ENCODE peak calls at places on chromosomes 7 and 10, in four cellular contexts. G is SK-N-SH, U is K562, Z is HepG2. P is an unnamed sample.

GRCh38 chr10:6491841-6492609 is 88.1 kb downstream of the PRKCQ start:
- DNase-seq in G (no peak), U (no peak), Z (no peak), P (no peak)

GRCh38 chr10:114404171-114405010 is at the start of gene AFAP1L2:
- DNase-seq in G (peak), U (peak), Z (no peak), P (no peak)

GRCh38 chr7:29116801-29117200 is 29.5 kb downstream of the CPVL start:
- DNase-seq in G (no peak), U (no peak), Z (no peak), P (no peak)

GRCh38 chr7:100022621-100023020 is 7.2 kb downstream of the ZKSCAN1 start:
- DNase-seq in G (no peak), U (no peak), Z (peak), P (no peak)

GRCh38 chr7:4042402-4042801 is 639.7 kb upstream of the FOXK1 start:
- DNase-seq in G (peak), U (no peak), Z (no peak), P (no peak)

GRCh38 chr10:126110434-126110833 is 214.1 kb downstream of the FANK1 start:
- DNase-seq in G (no peak), U (no peak), Z (no peak), P (no peak)

GRCh38 chr7:158121441-158122045 is 466.1 kb downstream of the PTPRN2 start:
- DNase-seq in G (no peak), U (no peak), Z (no peak), P (no peak)

GRCh38 chr10:36542493-36542892 is 582.9 kb upstream of the ANKRD30A start:
- DNase-seq in G (peak), U (no peak), Z (no peak), P (no peak)

GRCh38 chr7:83201355-83201754 is 38.7 kb upstream of the PCLO start:
- DNase-seq in G (no peak), U (no peak), Z (no peak), P (no peak)

GRCh38 chr7:38545977-38546376 is 85.2 kb downstream of the AMPH start:
- DNase-seq in G (no peak), U (no peak), Z (no peak), P (no peak)

GRCh38 chr7:725223-726005 is 1.1 kb upstream of the DNAAF5 start:
- DNase-seq in G (no peak), U (peak), Z (no peak), P (no peak)

GRCh38 chr7:15684834-15685233 is 1.6 kb downstream of the MEOX2 start:
- DNase-seq in G (no peak), U (no peak), Z (no peak), P (no peak)

GRCh38 chr10:62492012-62492869 is 118.1 kb downstream of the ZNF365 start:
- DNase-seq in G (no peak), U (no peak), Z (peak), P (peak)

GRCh38 chr10:102758226-102758932 is 14.6 kb downstream of the WBP1L start:
- DNase-seq in G (no peak), U (no peak), Z (no peak), P (no peak)

GRCh38 chr7:36567699-36568436 is 156.4 kb downstream of the AOAH start:
- DNase-seq in G (no peak), U (no peak), Z (no peak), P (no peak)

GRCh38 chr7:19519443-19519977 is 189.3 kb downstream of the POLR1F start:
- DNase-seq in G (no peak), U (no peak), Z (no peak), P (no peak)

GRCh38 chr10:57917019-57917418 is 350.7 kb downstream of the IPMK start:
- DNase-seq in G (peak), U (no peak), Z (no peak), P (no peak)

GRCh38 chr7:28854750-28855074 is 103.4 kb downstream of the TRIL start:
- DNase-seq in G (no peak), U (no peak), Z (no peak), P (no peak)

GRCh38 chr7:5255832-5256231 is 26.9 kb upstream of the SLC29A4 start:
- DNase-seq in G (no peak), U (no peak), Z (no peak), P (no peak)

GRCh38 chr10:12401466-12401865 is 52.1 kb downstream of the CAMK1D start:
- DNase-seq in G (no peak), U (no peak), Z (no peak), P (no peak)
- TF ChIP-seq ELF1 in G (no peak), U (no peak), Z (no peak), P (no peak)

GRCh38 chr7:121382479-121382878 is 13.6 kb downstream of the FAM3C start:
- DNase-seq in G (no peak), U (no peak), Z (no peak), P (no peak)
- TF ChIP-seq ELF1 in G (no peak), U (no peak), Z (no peak), P (no peak)

DNA sequence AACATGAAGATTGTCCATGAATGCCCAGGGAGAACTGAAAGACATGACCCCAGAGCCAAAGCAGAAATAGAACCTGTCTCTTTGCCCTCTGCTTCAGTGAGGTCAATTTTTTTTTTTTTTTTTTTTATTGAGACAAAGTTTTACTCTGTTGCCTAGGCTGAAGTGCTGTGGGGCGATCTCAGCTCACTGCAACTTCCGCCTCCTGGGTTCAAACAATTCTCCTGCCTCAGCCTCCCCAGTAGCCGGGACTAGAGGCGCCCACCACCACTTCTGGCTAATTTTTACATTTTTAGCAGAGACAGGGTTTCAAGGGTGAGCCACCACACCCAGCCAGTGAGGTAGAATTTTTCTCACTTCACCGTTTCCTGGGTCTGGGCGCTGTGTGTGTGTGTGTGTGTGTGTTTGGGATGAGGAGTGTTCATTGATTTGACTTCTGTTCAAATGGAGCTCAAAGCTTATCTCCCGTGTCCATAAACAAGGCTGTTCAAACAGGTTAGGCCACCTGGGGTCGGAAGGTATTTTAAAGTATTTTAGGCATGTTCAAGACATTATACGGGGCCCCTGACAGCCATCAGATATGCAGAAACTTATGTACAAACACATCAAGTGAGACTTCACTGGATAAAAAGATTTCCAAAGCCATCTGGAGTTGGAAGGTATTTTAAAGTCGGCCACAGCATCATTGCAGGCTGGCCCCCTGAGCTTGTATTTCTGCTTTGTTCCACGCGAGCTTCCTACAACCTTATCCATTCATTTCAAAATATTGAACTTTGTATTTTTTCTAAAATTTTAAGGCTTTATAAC is 93.8 kb downstream of the MAP3K8 start:
- DNase-seq in G (no peak), U (no peak), Z (peak), P (no peak)
- TF ChIP-seq ELF1 in G (no peak), U (no peak), Z (peak), P (no peak)

GRCh38 chr10:132684164-132684891 is 101.6 kb downstream of the NKX6-2 start:
- DNase-seq in G (no peak), U (no peak), Z (no peak), P (no peak)
- TF ChIP-seq ELF1 in G (no peak), U (no peak), Z (no peak), P (no peak)

DNA sequence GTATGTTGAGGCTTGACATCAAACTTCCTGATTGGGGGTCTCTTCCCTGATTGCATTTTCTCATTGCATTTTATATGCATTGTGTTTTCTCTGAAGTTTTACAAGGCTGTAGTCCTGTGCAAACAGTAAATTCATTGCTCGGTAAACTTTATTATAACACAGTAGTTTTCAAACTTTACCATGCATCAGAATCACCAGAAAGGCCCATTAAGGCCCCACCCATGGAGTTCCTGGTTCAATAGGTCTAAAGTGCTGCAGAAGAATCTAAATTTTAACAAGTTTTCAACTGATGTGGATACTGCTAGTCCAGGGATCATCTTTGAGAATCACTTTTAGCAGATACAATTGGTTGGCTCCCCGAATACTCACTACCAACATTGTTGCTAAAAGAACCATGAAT is 634.7 kb upstream of the LRRTM3 start:
- DNase-seq in G (no peak), U (no peak), Z (no peak), P (no peak)
- TF ChIP-seq ELF1 in G (no peak), U (no peak), Z (no peak), P (no peak)

DNA sequence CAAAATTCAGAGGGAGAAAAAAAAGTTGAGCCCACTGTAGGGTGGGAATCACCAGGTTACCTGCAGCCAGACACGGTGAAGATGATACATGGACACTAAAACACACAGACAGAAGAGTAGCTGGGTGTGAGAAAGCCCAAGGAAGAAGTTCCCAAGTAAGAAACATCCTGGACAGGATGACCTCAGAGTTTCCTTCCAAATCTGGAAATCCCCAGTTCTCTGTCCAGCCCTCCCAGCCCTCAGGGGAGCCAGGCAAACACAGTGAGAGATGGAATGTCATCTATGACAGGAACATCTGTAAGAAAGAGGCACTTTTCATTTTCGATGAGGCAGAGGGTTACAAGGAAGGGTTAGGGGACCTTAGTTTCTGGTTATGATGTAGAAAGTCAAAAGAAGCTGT is 125.1 kb upstream of the LYZL1 start:
- DNase-seq in G (no peak), U (no peak), Z (no peak), P (no peak)
- TF ChIP-seq ELF1 in G (no peak), U (no peak), Z (no peak), P (no peak)

GRCh38 chr10:76433161-76434005 is 1002.0 kb downstream of the LRMDA start:
- DNase-seq in G (peak), U (no peak), Z (peak), P (no peak)
- TF ChIP-seq ELF1 in G (no peak), U (no peak), Z (no peak), P (no peak)

GRCh38 chr10:14605231-14605925 is 169.3 kb downstream of the FAM107B start:
- DNase-seq in G (no peak), U (no peak), Z (peak), P (peak)
- TF ChIP-seq ELF1 in G (no peak), U (no peak), Z (no peak), P (no peak)

P was measured in HCT116.